ENCODE peak calls at places on chromosomes 16 and 17, in nine cellular contexts. One of them, this sample, is unnamed.

GRCh38 chr17:74354123-74354522 is 7.5 kb downstream of the BTBD17 start:
- DNase-seq in A549: peak
- DNase-seq in activated CD4-positive, alpha-beta T cell treated with anti-CD3 and anti-CD28 coated beads, Interleukin-2, amount 10 ng/mL, durations not matched to agents 7 days and 5 days: peak
- DNase-seq in HT1080: peak
- DNase-seq in tibial artery: no peak
- DNase-seq in PC-9: no peak
- DNase-seq in activated CD4-positive, alpha-beta memory T cell treated with anti-CD3 and anti-CD28 coated beads, Interleukin-2, amount 10 ng/mL, durations not matched to agents 7 days and 5 days: peak
- DNase-seq in LHCN-M2: no peak
- DNase-seq in GM12892: peak
- DNase-seq in this sample: peak

GRCh38 chr16:30541502-30542329 is 7.1 kb upstream of the ZNF747 start:
- DNase-seq in HT1080: peak
- DNase-seq in tibial artery: no peak
- DNase-seq in activated CD4-positive, alpha-beta memory T cell treated with anti-CD3 and anti-CD28 coated beads, Interleukin-2, amount 10 ng/mL, durations not matched to agents 7 days and 5 days: no peak
- DNase-seq in GM12892: no peak
- DNase-seq in activated CD4-positive, alpha-beta T cell treated with anti-CD3 and anti-CD28 coated beads, Interleukin-2, amount 10 ng/mL, durations not matched to agents 7 days and 5 days: no peak
- DNase-seq in A549: no peak
- DNase-seq in LHCN-M2: peak
- DNase-seq in PC-9: no peak
- DNase-seq in this sample: no peak

GRCh38 chr16:3458278-3458851 is 14.9 kb downstream of the NAA60 start:
- DNase-seq in GM12892: no peak
- DNase-seq in PC-9: no peak
- DNase-seq in activated CD4-positive, alpha-beta memory T cell treated with anti-CD3 and anti-CD28 coated beads, Interleukin-2, amount 10 ng/mL, durations not matched to agents 7 days and 5 days: no peak
- DNase-seq in HT1080: no peak
- DNase-seq in tibial artery: peak
- DNase-seq in LHCN-M2: no peak
- DNase-seq in A549: peak
- DNase-seq in activated CD4-positive, alpha-beta T cell treated with anti-CD3 and anti-CD28 coated beads, Interleukin-2, amount 10 ng/mL, durations not matched to agents 7 days and 5 days: no peak
- DNase-seq in this sample: no peak

GRCh38 chr17:3802461-3803307 is 1.7 kb upstream of the ITGAE start:
- DNase-seq in A549: no peak
- DNase-seq in activated CD4-positive, alpha-beta T cell treated with anti-CD3 and anti-CD28 coated beads, Interleukin-2, amount 10 ng/mL, durations not matched to agents 7 days and 5 days: no peak
- DNase-seq in LHCN-M2: peak
- DNase-seq in activated CD4-positive, alpha-beta memory T cell treated with anti-CD3 and anti-CD28 coated beads, Interleukin-2, amount 10 ng/mL, durations not matched to agents 7 days and 5 days: no peak
- DNase-seq in PC-9: no peak
- DNase-seq in tibial artery: no peak
- DNase-seq in GM12892: no peak
- DNase-seq in HT1080: peak
- DNase-seq in this sample: no peak

GRCh38 chr17:77409282-77410161 is 268.8 kb downstream of the SEC14L1 start:
- DNase-seq in PC-9: no peak
- DNase-seq in LHCN-M2: peak
- DNase-seq in HT1080: no peak
- DNase-seq in A549: no peak
- DNase-seq in tibial artery: peak
- DNase-seq in GM12892: no peak
- DNase-seq in activated CD4-positive, alpha-beta memory T cell treated with anti-CD3 and anti-CD28 coated beads, Interleukin-2, amount 10 ng/mL, durations not matched to agents 7 days and 5 days: peak
- DNase-seq in activated CD4-positive, alpha-beta T cell treated with anti-CD3 and anti-CD28 coated beads, Interleukin-2, amount 10 ng/mL, durations not matched to agents 7 days and 5 days: no peak
- DNase-seq in this sample: no peak

GRCh38 chr17:36064142-36064541 is at the start of gene CCL18:
- DNase-seq in LHCN-M2: no peak
- DNase-seq in HT1080: no peak
- DNase-seq in activated CD4-positive, alpha-beta memory T cell treated with anti-CD3 and anti-CD28 coated beads, Interleukin-2, amount 10 ng/mL, durations not matched to agents 7 days and 5 days: no peak
- DNase-seq in A549: no peak
- DNase-seq in tibial artery: no peak
- DNase-seq in PC-9: no peak
- DNase-seq in activated CD4-positive, alpha-beta T cell treated with anti-CD3 and anti-CD28 coated beads, Interleukin-2, amount 10 ng/mL, durations not matched to agents 7 days and 5 days: no peak
- DNase-seq in GM12892: no peak
- DNase-seq in this sample: no peak

GRCh38 chr17:39757931-39758873 is 20.5 kb downstream of the GRB7 start:
- DNase-seq in activated CD4-positive, alpha-beta T cell treated with anti-CD3 and anti-CD28 coated beads, Interleukin-2, amount 10 ng/mL, durations not matched to agents 7 days and 5 days: peak
- DNase-seq in tibial artery: no peak
- DNase-seq in activated CD4-positive, alpha-beta memory T cell treated with anti-CD3 and anti-CD28 coated beads, Interleukin-2, amount 10 ng/mL, durations not matched to agents 7 days and 5 days: peak
- DNase-seq in GM12892: no peak
- DNase-seq in LHCN-M2: no peak
- DNase-seq in HT1080: no peak
- DNase-seq in PC-9: no peak
- DNase-seq in A549: no peak
- DNase-seq in this sample: no peak

GRCh38 chr17:4837471-4838305 is 4.5 kb downstream of the MINK1 start:
- DNase-seq in LHCN-M2: no peak
- DNase-seq in GM12892: no peak
- DNase-seq in HT1080: no peak
- DNase-seq in A549: no peak
- DNase-seq in PC-9: no peak
- DNase-seq in tibial artery: no peak
- DNase-seq in activated CD4-positive, alpha-beta T cell treated with anti-CD3 and anti-CD28 coated beads, Interleukin-2, amount 10 ng/mL, durations not matched to agents 7 days and 5 days: no peak
- DNase-seq in activated CD4-positive, alpha-beta memory T cell treated with anti-CD3 and anti-CD28 coated beads, Interleukin-2, amount 10 ng/mL, durations not matched to agents 7 days and 5 days: no peak
- DNase-seq in this sample: no peak

GRCh38 chr16:86891121-86891520 is 312.8 kb downstream of the FOXL1 start:
- DNase-seq in tibial artery: no peak
- DNase-seq in HT1080: no peak
- DNase-seq in PC-9: no peak
- DNase-seq in LHCN-M2: no peak
- DNase-seq in A549: no peak
- DNase-seq in GM12892: no peak
- DNase-seq in activated CD4-positive, alpha-beta memory T cell treated with anti-CD3 and anti-CD28 coated beads, Interleukin-2, amount 10 ng/mL, durations not matched to agents 7 days and 5 days: no peak
- DNase-seq in activated CD4-positive, alpha-beta T cell treated with anti-CD3 and anti-CD28 coated beads, Interleukin-2, amount 10 ng/mL, durations not matched to agents 7 days and 5 days: no peak
- DNase-seq in this sample: no peak

GRCh38 chr16:86048221-86048620 is 149.3 kb downstream of the IRF8 start:
- DNase-seq in HT1080: no peak
- DNase-seq in activated CD4-positive, alpha-beta T cell treated with anti-CD3 and anti-CD28 coated beads, Interleukin-2, amount 10 ng/mL, durations not matched to agents 7 days and 5 days: no peak
- DNase-seq in tibial artery: no peak
- DNase-seq in PC-9: no peak
- DNase-seq in A549: no peak
- DNase-seq in GM12892: no peak
- DNase-seq in activated CD4-positive, alpha-beta memory T cell treated with anti-CD3 and anti-CD28 coated beads, Interleukin-2, amount 10 ng/mL, durations not matched to agents 7 days and 5 days: no peak
- DNase-seq in LHCN-M2: no peak
- DNase-seq in this sample: no peak

GRCh38 chr17:22138861-22139469 is 446.6 kb downstream of the KCNJ18 start:
- DNase-seq in PC-9: no peak
- DNase-seq in HT1080: peak
- DNase-seq in LHCN-M2: peak
- DNase-seq in activated CD4-positive, alpha-beta memory T cell treated with anti-CD3 and anti-CD28 coated beads, Interleukin-2, amount 10 ng/mL, durations not matched to agents 7 days and 5 days: no peak
- DNase-seq in GM12892: no peak
- DNase-seq in activated CD4-positive, alpha-beta T cell treated with anti-CD3 and anti-CD28 coated beads, Interleukin-2, amount 10 ng/mL, durations not matched to agents 7 days and 5 days: no peak
- DNase-seq in tibial artery: no peak
- DNase-seq in A549: no peak
- DNase-seq in this sample: no peak

GRCh38 chr16:30761427-30761927 is 385 bp downstream of the CFAP119 start:
- DNase-seq in activated CD4-positive, alpha-beta T cell treated with anti-CD3 and anti-CD28 coated beads, Interleukin-2, amount 10 ng/mL, durations not matched to agents 7 days and 5 days: peak
- DNase-seq in tibial artery: no peak
- DNase-seq in activated CD4-positive, alpha-beta memory T cell treated with anti-CD3 and anti-CD28 coated beads, Interleukin-2, amount 10 ng/mL, durations not matched to agents 7 days and 5 days: peak
- DNase-seq in GM12892: peak
- DNase-seq in HT1080: peak
- DNase-seq in PC-9: no peak
- DNase-seq in A549: no peak
- DNase-seq in LHCN-M2: peak
- DNase-seq in this sample: no peak

GRCh38 chr16:11681526-11681925 is 13.3 kb downstream of the SNN start:
- DNase-seq in PC-9: no peak
- DNase-seq in activated CD4-positive, alpha-beta T cell treated with anti-CD3 and anti-CD28 coated beads, Interleukin-2, amount 10 ng/mL, durations not matched to agents 7 days and 5 days: no peak
- DNase-seq in A549: no peak
- DNase-seq in tibial artery: no peak
- DNase-seq in LHCN-M2: no peak
- DNase-seq in HT1080: no peak
- DNase-seq in activated CD4-positive, alpha-beta memory T cell treated with anti-CD3 and anti-CD28 coated beads, Interleukin-2, amount 10 ng/mL, durations not matched to agents 7 days and 5 days: no peak
- DNase-seq in GM12892: no peak
- DNase-seq in this sample: no peak

GRCh38 chr17:6104956-6105355 is 34.8 kb downstream of the WSCD1 start:
- DNase-seq in LHCN-M2: no peak
- DNase-seq in GM12892: no peak
- DNase-seq in activated CD4-positive, alpha-beta T cell treated with anti-CD3 and anti-CD28 coated beads, Interleukin-2, amount 10 ng/mL, durations not matched to agents 7 days and 5 days: no peak
- DNase-seq in A549: no peak
- DNase-seq in HT1080: no peak
- DNase-seq in PC-9: no peak
- DNase-seq in tibial artery: peak
- DNase-seq in activated CD4-positive, alpha-beta memory T cell treated with anti-CD3 and anti-CD28 coated beads, Interleukin-2, amount 10 ng/mL, durations not matched to agents 7 days and 5 days: no peak
- DNase-seq in this sample: no peak

GRCh38 chr17:82371333-82372062 is at the start of gene UTS2R:
- DNase-seq in activated CD4-positive, alpha-beta memory T cell treated with anti-CD3 and anti-CD28 coated beads, Interleukin-2, amount 10 ng/mL, durations not matched to agents 7 days and 5 days: no peak
- DNase-seq in LHCN-M2: no peak
- DNase-seq in PC-9: no peak
- DNase-seq in GM12892: no peak
- DNase-seq in HT1080: no peak
- DNase-seq in activated CD4-positive, alpha-beta T cell treated with anti-CD3 and anti-CD28 coated beads, Interleukin-2, amount 10 ng/mL, durations not matched to agents 7 days and 5 days: no peak
- DNase-seq in tibial artery: no peak
- DNase-seq in A549: no peak
- DNase-seq in this sample: no peak

GRCh38 chr16:85235988-85236831 is 123.9 kb upstream of the CIBAR2 start:
- DNase-seq in HT1080: no peak
- DNase-seq in A549: no peak
- DNase-seq in GM12892: peak
- DNase-seq in LHCN-M2: no peak
- DNase-seq in activated CD4-positive, alpha-beta T cell treated with anti-CD3 and anti-CD28 coated beads, Interleukin-2, amount 10 ng/mL, durations not matched to agents 7 days and 5 days: no peak
- DNase-seq in tibial artery: peak
- DNase-seq in activated CD4-positive, alpha-beta memory T cell treated with anti-CD3 and anti-CD28 coated beads, Interleukin-2, amount 10 ng/mL, durations not matched to agents 7 days and 5 days: no peak
- DNase-seq in PC-9: no peak
- DNase-seq in this sample: peak

GRCh38 chr17:46063239-46063638 is 64.2 kb downstream of the STH start:
- DNase-seq in A549: peak
- DNase-seq in activated CD4-positive, alpha-beta T cell treated with anti-CD3 and anti-CD28 coated beads, Interleukin-2, amount 10 ng/mL, durations not matched to agents 7 days and 5 days: no peak
- DNase-seq in LHCN-M2: peak
- DNase-seq in activated CD4-positive, alpha-beta memory T cell treated with anti-CD3 and anti-CD28 coated beads, Interleukin-2, amount 10 ng/mL, durations not matched to agents 7 days and 5 days: no peak
- DNase-seq in HT1080: peak
- DNase-seq in PC-9: no peak
- DNase-seq in tibial artery: no peak
- DNase-seq in GM12892: no peak
- DNase-seq in this sample: no peak

GRCh38 chr16:85210423-85211169 is 98.3 kb upstream of the CIBAR2 start:
- DNase-seq in A549: peak
- DNase-seq in LHCN-M2: peak
- DNase-seq in PC-9: no peak
- DNase-seq in activated CD4-positive, alpha-beta T cell treated with anti-CD3 and anti-CD28 coated beads, Interleukin-2, amount 10 ng/mL, durations not matched to agents 7 days and 5 days: no peak
- DNase-seq in GM12892: no peak
- DNase-seq in tibial artery: no peak
- DNase-seq in activated CD4-positive, alpha-beta memory T cell treated with anti-CD3 and anti-CD28 coated beads, Interleukin-2, amount 10 ng/mL, durations not matched to agents 7 days and 5 days: no peak
- DNase-seq in HT1080: peak
- DNase-seq in this sample: no peak

GRCh38 chr16:56833243-56833970 is 31.6 kb upstream of the SLC12A3 start:
- DNase-seq in A549: no peak
- DNase-seq in activated CD4-positive, alpha-beta T cell treated with anti-CD3 and anti-CD28 coated beads, Interleukin-2, amount 10 ng/mL, durations not matched to agents 7 days and 5 days: no peak
- DNase-seq in PC-9: no peak
- DNase-seq in GM12892: no peak
- DNase-seq in HT1080: no peak
- DNase-seq in tibial artery: no peak
- DNase-seq in activated CD4-positive, alpha-beta memory T cell treated with anti-CD3 and anti-CD28 coated beads, Interleukin-2, amount 10 ng/mL, durations not matched to agents 7 days and 5 days: no peak
- DNase-seq in LHCN-M2: peak
- DNase-seq in this sample: no peak

GRCh38 chr17:37813753-37814152 is 68.9 kb upstream of the HNF1B start:
- DNase-seq in LHCN-M2: peak
- DNase-seq in tibial artery: no peak
- DNase-seq in PC-9: no peak
- DNase-seq in HT1080: peak
- DNase-seq in activated CD4-positive, alpha-beta T cell treated with anti-CD3 and anti-CD28 coated beads, Interleukin-2, amount 10 ng/mL, durations not matched to agents 7 days and 5 days: no peak
- DNase-seq in A549: peak
- DNase-seq in GM12892: no peak
- DNase-seq in activated CD4-positive, alpha-beta memory T cell treated with anti-CD3 and anti-CD28 coated beads, Interleukin-2, amount 10 ng/mL, durations not matched to agents 7 days and 5 days: no peak
- DNase-seq in this sample: no peak

GRCh38 chr17:57440522-57441269 is 184.4 kb downstream of the MSI2 start:
- DNase-seq in tibial artery: peak
- DNase-seq in GM12892: peak
- DNase-seq in HT1080: peak
- DNase-seq in LHCN-M2: peak
- DNase-seq in activated CD4-positive, alpha-beta T cell treated with anti-CD3 and anti-CD28 coated beads, Interleukin-2, amount 10 ng/mL, durations not matched to agents 7 days and 5 days: peak
- DNase-seq in activated CD4-positive, alpha-beta memory T cell treated with anti-CD3 and anti-CD28 coated beads, Interleukin-2, amount 10 ng/mL, durations not matched to agents 7 days and 5 days: peak
- DNase-seq in A549: peak
- DNase-seq in PC-9: peak
- DNase-seq in this sample: no peak

GRCh38 chr17:80561541-80562114 is 17.0 kb downstream of the RPTOR start:
- DNase-seq in HT1080: peak
- DNase-seq in PC-9: no peak
- DNase-seq in activated CD4-positive, alpha-beta memory T cell treated with anti-CD3 and anti-CD28 coated beads, Interleukin-2, amount 10 ng/mL, durations not matched to agents 7 days and 5 days: no peak
- DNase-seq in GM12892: no peak
- DNase-seq in A549: no peak
- DNase-seq in tibial artery: no peak
- DNase-seq in activated CD4-positive, alpha-beta T cell treated with anti-CD3 and anti-CD28 coated beads, Interleukin-2, amount 10 ng/mL, durations not matched to agents 7 days and 5 days: no peak
- DNase-seq in LHCN-M2: peak
- DNase-seq in this sample: no peak

GRCh38 chr17:66555605-66556004 is 253.2 kb downstream of the PRKCA start:
- DNase-seq in PC-9: peak
- DNase-seq in LHCN-M2: no peak
- DNase-seq in activated CD4-positive, alpha-beta memory T cell treated with anti-CD3 and anti-CD28 coated beads, Interleukin-2, amount 10 ng/mL, durations not matched to agents 7 days and 5 days: no peak
- DNase-seq in activated CD4-positive, alpha-beta T cell treated with anti-CD3 and anti-CD28 coated beads, Interleukin-2, amount 10 ng/mL, durations not matched to agents 7 days and 5 days: no peak
- DNase-seq in GM12892: no peak
- DNase-seq in tibial artery: no peak
- DNase-seq in A549: no peak
- DNase-seq in HT1080: no peak
- DNase-seq in this sample: no peak

GRCh38 chr16:81910366-81910885 is 100.8 kb downstream of the SDR42E1 start:
- DNase-seq in PC-9: no peak
- DNase-seq in activated CD4-positive, alpha-beta T cell treated with anti-CD3 and anti-CD28 coated beads, Interleukin-2, amount 10 ng/mL, durations not matched to agents 7 days and 5 days: no peak
- DNase-seq in LHCN-M2: no peak
- DNase-seq in A549: no peak
- DNase-seq in HT1080: no peak
- DNase-seq in GM12892: no peak
- DNase-seq in tibial artery: no peak
- DNase-seq in activated CD4-positive, alpha-beta memory T cell treated with anti-CD3 and anti-CD28 coated beads, Interleukin-2, amount 10 ng/mL, durations not matched to agents 7 days and 5 days: no peak
- DNase-seq in this sample: no peak

GRCh38 chr16:3131755-3132377 is 3.0 kb upstream of the ZNF213 start:
- DNase-seq in A549: peak
- DNase-seq in activated CD4-positive, alpha-beta T cell treated with anti-CD3 and anti-CD28 coated beads, Interleukin-2, amount 10 ng/mL, durations not matched to agents 7 days and 5 days: peak
- DNase-seq in LHCN-M2: no peak
- DNase-seq in GM12892: peak
- DNase-seq in tibial artery: no peak
- DNase-seq in HT1080: no peak
- DNase-seq in PC-9: no peak
- DNase-seq in activated CD4-positive, alpha-beta memory T cell treated with anti-CD3 and anti-CD28 coated beads, Interleukin-2, amount 10 ng/mL, durations not matched to agents 7 days and 5 days: peak
- DNase-seq in this sample: no peak

GRCh38 chr17:81231766-81232581 is 6.9 kb downstream of the TEPSIN start:
- DNase-seq in tibial artery: peak
- DNase-seq in A549: no peak
- DNase-seq in PC-9: no peak
- DNase-seq in activated CD4-positive, alpha-beta memory T cell treated with anti-CD3 and anti-CD28 coated beads, Interleukin-2, amount 10 ng/mL, durations not matched to agents 7 days and 5 days: no peak
- DNase-seq in GM12892: no peak
- DNase-seq in LHCN-M2: no peak
- DNase-seq in HT1080: no peak
- DNase-seq in activated CD4-positive, alpha-beta T cell treated with anti-CD3 and anti-CD28 coated beads, Interleukin-2, amount 10 ng/mL, durations not matched to agents 7 days and 5 days: no peak
- DNase-seq in this sample: no peak

GRCh38 chr17:71790791-71791190 is 330.0 kb upstream of the SOX9 start:
- DNase-seq in LHCN-M2: peak
- DNase-seq in PC-9: no peak
- DNase-seq in activated CD4-positive, alpha-beta memory T cell treated with anti-CD3 and anti-CD28 coated beads, Interleukin-2, amount 10 ng/mL, durations not matched to agents 7 days and 5 days: no peak
- DNase-seq in activated CD4-positive, alpha-beta T cell treated with anti-CD3 and anti-CD28 coated beads, Interleukin-2, amount 10 ng/mL, durations not matched to agents 7 days and 5 days: no peak
- DNase-seq in tibial artery: no peak
- DNase-seq in A549: no peak
- DNase-seq in GM12892: no peak
- DNase-seq in HT1080: peak
- DNase-seq in this sample: no peak

GRCh38 chr17:49486012-49486641 is 9.0 kb upstream of the NGFR start:
- DNase-seq in LHCN-M2: no peak
- DNase-seq in PC-9: no peak
- DNase-seq in activated CD4-positive, alpha-beta T cell treated with anti-CD3 and anti-CD28 coated beads, Interleukin-2, amount 10 ng/mL, durations not matched to agents 7 days and 5 days: no peak
- DNase-seq in activated CD4-positive, alpha-beta memory T cell treated with anti-CD3 and anti-CD28 coated beads, Interleukin-2, amount 10 ng/mL, durations not matched to agents 7 days and 5 days: no peak
- DNase-seq in tibial artery: no peak
- DNase-seq in GM12892: no peak
- DNase-seq in A549: no peak
- DNase-seq in HT1080: no peak
- DNase-seq in this sample: no peak

GRCh38 chr17:51230306-51230705 is 29.5 kb downstream of the MBTD1 start:
- DNase-seq in A549: no peak
- DNase-seq in tibial artery: no peak
- DNase-seq in activated CD4-positive, alpha-beta T cell treated with anti-CD3 and anti-CD28 coated beads, Interleukin-2, amount 10 ng/mL, durations not matched to agents 7 days and 5 days: no peak
- DNase-seq in LHCN-M2: no peak
- DNase-seq in HT1080: no peak
- DNase-seq in GM12892: no peak
- DNase-seq in PC-9: no peak
- DNase-seq in activated CD4-positive, alpha-beta memory T cell treated with anti-CD3 and anti-CD28 coated beads, Interleukin-2, amount 10 ng/mL, durations not matched to agents 7 days and 5 days: no peak
- DNase-seq in this sample: no peak

GRCh38 chr16:57773680-57774295 is 28.5 kb downstream of the KIFC3 start:
- DNase-seq in tibial artery: no peak
- DNase-seq in activated CD4-positive, alpha-beta memory T cell treated with anti-CD3 and anti-CD28 coated beads, Interleukin-2, amount 10 ng/mL, durations not matched to agents 7 days and 5 days: no peak
- DNase-seq in A549: no peak
- DNase-seq in PC-9: no peak
- DNase-seq in activated CD4-positive, alpha-beta T cell treated with anti-CD3 and anti-CD28 coated beads, Interleukin-2, amount 10 ng/mL, durations not matched to agents 7 days and 5 days: no peak
- DNase-seq in LHCN-M2: no peak
- DNase-seq in HT1080: peak
- DNase-seq in GM12892: no peak
- DNase-seq in this sample: no peak

GRCh38 chr17:65418622-65419021 is 142.8 kb downstream of the AXIN2 start:
- DNase-seq in tibial artery: no peak
- DNase-seq in GM12892: no peak
- DNase-seq in LHCN-M2: no peak
- DNase-seq in activated CD4-positive, alpha-beta T cell treated with anti-CD3 and anti-CD28 coated beads, Interleukin-2, amount 10 ng/mL, durations not matched to agents 7 days and 5 days: no peak
- DNase-seq in HT1080: no peak
- DNase-seq in A549: no peak
- DNase-seq in PC-9: no peak
- DNase-seq in activated CD4-positive, alpha-beta memory T cell treated with anti-CD3 and anti-CD28 coated beads, Interleukin-2, amount 10 ng/mL, durations not matched to agents 7 days and 5 days: no peak
- DNase-seq in this sample: no peak